ENCODE peak calls at places on chromosomes 13 and 19, in seven cellular contexts. K, H, W, F, N, P and R are unnamed samples.

GRCh38 chr13:100528353-100528752 is 60.2 kb downstream of the GGACT start:
- DNase-seq in K (no peak), H (no peak), W (no peak), F (no peak), N (no peak), P (no peak), R (no peak)

GRCh38 chr13:30486230-30487074 is 20.7 kb upstream of the HMGB1 start:
- DNase-seq in K (no peak), H (no peak), W (no peak), F (peak; percentile 87), N (peak; percentile 73), P (no peak), R (no peak)

GRCh38 chr19:11142528-11143171 is 12.9 kb downstream of the SPC24 start:
- DNase-seq in K (peak; percentile 79), H (peak; percentile 57), W (peak; percentile 95), F (peak; percentile 95), N (peak; percentile 99), P (peak; percentile 95), R (peak; percentile 86)

GRCh38 chr19:35986111-35986510 is 8.9 kb upstream of the SDHAF1 start:
- DNase-seq in K (no peak), H (no peak), W (no peak), F (no peak), N (no peak), P (no peak), R (no peak)

GRCh38 chr19:45293682-45294081 is 29.0 kb downstream of the CKM start:
- DNase-seq in K (no peak), H (no peak), W (no peak), F (no peak), N (peak; percentile 16), P (no peak), R (no peak)

GRCh38 chr13:58097831-58098230 is 466.3 kb downstream of the PCDH17 start:
- DNase-seq in K (no peak), H (no peak), W (no peak), F (no peak), N (no peak), P (no peak), R (no peak)

GRCh38 chr13:28744091-28744536 is 25.3 kb upstream of the SLC46A3 start:
- DNase-seq in K (no peak), H (no peak), W (peak; percentile 80), F (no peak), N (peak; percentile 37), P (no peak), R (peak; percentile 82)

GRCh38 chr13:73090116-73090811 is 31.5 kb downstream of the KLF5 start:
- DNase-seq in K (peak; percentile 96), H (no peak), W (peak; percentile 91), F (peak; percentile 35), N (peak; percentile 95), P (no peak), R (peak; percentile 64)

GRCh38 chr13:107835339-107836018 is 379.9 kb downstream of the LIG4 start:
- DNase-seq in K (no peak), H (no peak), W (peak; percentile 88), F (no peak), N (peak; percentile 92), P (no peak), R (no peak)

GRCh38 chr13:80048802-80049201 is 292.1 kb downstream of the SPRY2 start:
- DNase-seq in K (peak; percentile 13), H (no peak), W (peak; percentile 98), F (peak; percentile 67), N (peak; percentile 91), P (peak; percentile 69), R (peak; percentile 96)

GRCh38 chr13:26465954-26466353 is 91.5 kb upstream of the WASF3 start:
- DNase-seq in K (no peak), H (no peak), W (no peak), F (no peak), N (no peak), P (no peak), R (no peak)

GRCh38 chr13:41059466-41059865 is 1.8 kb upstream of the WBP4 start:
- DNase-seq in K (no peak), H (no peak), W (peak; percentile 11), F (no peak), N (peak; percentile 5), P (no peak), R (no peak)

GRCh38 chr13:108095036-108095435 is 120.3 kb downstream of the LIG4 start:
- DNase-seq in K (no peak), H (no peak), W (no peak), F (no peak), N (no peak), P (no peak), R (no peak)

GRCh38 chr19:5358173-5358800 is 17.7 kb upstream of the PTPRS start:
- DNase-seq in K (peak; percentile 50), H (no peak), W (peak; percentile 17), F (no peak), N (peak; percentile 47), P (no peak), R (no peak)

GRCh38 chr19:54654447-54655321 is 8.1 kb upstream of the LILRB4 start:
- DNase-seq in K (peak; percentile 16), H (no peak), W (no peak), F (no peak), N (no peak), P (no peak), R (no peak)

GRCh38 chr13:77810430-77810829 is 108.2 kb downstream of the EDNRB start:
- DNase-seq in K (peak; percentile 4), H (no peak), W (peak; percentile 34), F (no peak), N (peak; percentile 53), P (no peak), R (peak; percentile 6)

DNA sequence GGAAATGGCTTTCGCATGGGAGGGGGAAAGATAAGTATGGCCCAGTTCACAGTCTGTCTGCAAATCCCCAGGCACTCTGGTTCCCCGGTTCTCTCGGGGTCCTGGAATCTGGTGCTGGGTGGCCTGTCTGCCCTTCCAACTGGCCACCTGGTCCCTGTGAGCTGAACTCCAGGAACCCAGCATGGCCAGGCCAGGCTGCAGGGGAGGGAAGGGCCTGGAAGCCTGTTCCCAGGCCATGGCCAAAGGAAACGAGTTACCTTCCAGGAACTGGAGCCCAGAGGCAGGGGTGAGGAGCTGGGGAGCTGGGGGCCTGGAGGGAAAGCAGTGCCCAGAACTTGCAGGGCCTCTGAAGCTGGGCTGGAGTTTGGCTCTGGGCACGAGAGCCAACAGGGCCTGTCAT is 19.1 kb upstream of the PNMA8C start:
- DNase-seq in K (no peak), H (no peak), W (no peak), F (no peak), N (no peak), P (peak; percentile 12), R (no peak)
- H3K4me3 ChIP-seq in K (no peak overlapping the region), H (no peak overlapping the region), W (no peak overlapping the region), F (no peak overlapping the region), N (no peak overlapping the region), P (no peak overlapping the region), R (no peak overlapping the region)

DNA sequence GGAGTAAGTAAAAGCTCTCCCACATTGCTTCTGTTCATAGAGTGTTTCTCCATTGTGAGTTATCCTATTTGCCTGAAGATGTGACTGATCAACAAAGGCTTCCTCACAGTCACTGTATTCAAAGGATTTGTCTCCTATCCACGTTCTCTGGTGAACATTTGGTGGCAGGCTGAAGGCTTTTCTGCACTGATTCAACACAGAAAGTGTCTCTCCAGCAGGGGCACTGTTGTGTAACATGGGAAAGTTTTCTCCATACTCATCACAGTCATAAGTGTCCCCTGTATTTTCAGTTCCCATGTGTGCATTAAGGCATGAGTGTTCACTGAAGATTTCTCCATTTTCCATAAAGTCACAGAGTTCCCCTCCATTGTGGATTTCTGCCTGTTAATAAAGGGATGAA is 17.6 kb downstream of the ZNF121 start:
- DNase-seq in K (no peak), H (no peak), W (no peak), F (no peak), N (no peak), P (no peak), R (no peak)
- H3K9me3 ChIP-seq in K (peaks cover 78% of the 10 kb centered on the region), H (peaks cover 67% of the 10 kb centered on the region), W (peaks cover 83% of the 10 kb centered on the region), F (peaks cover 99% of the 10 kb centered on the region), N (peaks cover 87% of the 10 kb centered on the region), P (peaks cover 77% of the 10 kb centered on the region), R (peaks cover 13% of the 10 kb centered on the region)

DNA sequence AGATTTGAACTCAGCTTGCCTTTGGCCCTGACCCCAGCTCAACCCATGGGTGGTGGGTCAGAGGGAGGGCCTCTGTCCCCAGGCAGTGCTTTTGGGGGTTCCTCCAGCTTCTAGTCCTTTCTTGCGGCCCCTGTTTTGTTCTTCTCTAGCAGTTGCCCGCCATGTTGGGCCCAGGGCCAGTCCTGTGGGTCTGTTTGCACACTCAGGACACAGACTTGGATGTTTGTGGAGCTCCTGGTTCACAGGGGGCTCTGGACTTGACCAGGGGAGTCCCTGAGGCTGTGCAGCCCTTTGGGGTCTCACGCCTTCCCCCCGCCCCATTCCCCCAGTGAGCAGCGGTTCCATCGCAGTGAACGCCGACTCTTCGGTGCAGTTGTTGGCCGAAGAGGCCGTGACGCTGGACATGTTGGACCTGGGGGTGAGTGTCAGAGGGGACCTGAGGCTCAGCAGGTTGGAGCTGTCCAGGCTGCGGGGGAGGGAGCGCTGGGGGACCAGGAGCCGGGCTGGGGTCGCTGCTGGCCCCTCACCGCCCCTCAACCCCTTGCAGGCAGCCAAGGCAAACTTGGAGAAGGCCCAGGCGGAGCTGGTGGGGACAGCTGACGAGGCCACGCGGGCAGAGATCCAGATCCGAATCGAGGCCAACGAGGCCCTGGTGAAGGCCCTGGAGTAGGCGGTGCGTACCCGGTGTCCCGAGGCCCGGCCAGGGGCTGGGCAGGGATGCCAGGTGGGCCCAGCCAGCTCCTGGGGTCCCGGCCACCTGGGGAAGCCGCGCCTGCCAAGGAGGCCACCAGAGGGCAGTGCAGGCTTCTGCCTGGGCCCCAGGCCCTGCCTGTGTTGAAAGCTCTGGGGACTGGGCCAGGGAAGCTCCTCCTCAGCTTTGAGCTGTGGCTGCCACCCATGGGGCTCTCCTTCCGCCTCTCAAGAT is 2.5 kb downstream of the ATP5F1D start:
- DNase-seq in K (no peak), H (no peak), W (peak; percentile 77), F (peak; percentile 88), N (peak; percentile 72), P (peak; percentile 90), R (peak; percentile 88)
- H3K27ac ChIP-seq in K (peak overlapping the region; percentile 100), H (no peak overlapping the region), W (peak overlapping the region; percentile 63), F (peak overlapping the region; percentile 91), N (no peak overlapping the region), P (peak overlapping the region; percentile 85), R (peak overlapping the region; percentile 81)

DNA sequence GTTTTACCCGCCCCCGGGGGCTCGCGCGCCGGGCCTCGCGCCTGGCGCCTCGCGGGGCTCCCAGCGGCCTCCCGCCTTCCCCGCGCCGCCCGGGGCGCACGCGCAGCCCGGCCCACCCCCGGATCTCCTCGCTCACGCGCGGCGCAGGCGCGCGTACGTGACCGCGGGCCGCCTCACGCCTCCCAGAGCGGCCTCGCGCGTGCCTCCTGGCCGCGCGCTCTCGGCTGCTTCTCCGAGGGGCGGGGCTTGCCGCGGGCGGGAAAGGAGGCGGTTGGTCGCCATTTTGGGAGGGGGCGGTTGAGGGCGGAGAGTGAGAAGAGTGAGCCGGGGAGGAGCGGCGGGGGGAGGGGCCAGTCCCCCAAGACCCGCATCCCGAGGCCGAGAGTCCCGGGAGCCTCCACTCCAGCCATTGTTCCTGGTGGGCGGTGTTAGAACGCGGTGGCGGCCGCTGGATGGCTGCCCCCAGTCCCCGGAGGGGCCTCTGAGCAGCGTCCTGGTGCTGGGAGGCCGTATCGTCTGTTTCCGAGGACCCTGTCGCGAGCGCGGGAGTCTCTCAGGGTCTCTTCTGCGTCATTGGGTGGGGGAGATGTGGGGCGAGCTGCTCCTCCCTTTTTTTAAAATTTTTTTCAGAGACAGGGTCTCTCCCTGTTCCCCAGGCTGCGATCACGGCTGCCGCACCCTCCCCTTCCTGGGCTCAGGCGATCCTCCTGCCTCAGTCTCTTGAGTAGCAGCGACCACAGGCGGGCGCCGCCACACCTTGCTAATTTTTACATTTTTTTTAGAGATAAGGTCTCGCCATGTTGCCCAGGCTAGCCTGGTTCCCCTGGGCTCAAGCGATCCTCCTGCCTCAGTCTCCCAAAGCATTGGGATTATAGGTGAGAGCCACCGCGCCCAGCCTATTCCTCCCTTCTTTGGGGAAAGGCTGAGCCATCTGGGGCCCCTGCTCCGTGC is at the start of gene ZNF541:
- DNase-seq in K (no peak), H (no peak), W (peak; percentile 12), F (peak; percentile 43), N (no peak), P (peak; percentile 72), R (no peak)
- H3K4me3 ChIP-seq in K (no peak within 1 kb of the TSS), H (no peak within 1 kb of the TSS), W (peak within 1 kb of the TSS; percentile 19), F (peak within 1 kb of the TSS; percentile 71), N (no peak within 1 kb of the TSS), P (peak within 1 kb of the TSS; percentile 53), R (no peak within 1 kb of the TSS)